ENCODE peak calls at places on chromosomes 3 and 15, in four cellular contexts. One of them, this sample, is unnamed.

GRCh38 chr3:126748701-126749546 is 44.9 kb downstream of the CHCHD6 start:
- DNase-seq in H4: no peak
- DNase-seq in GM04503: no peak
- DNase-seq in NCI-H460: no peak
- DNase-seq in this sample: no peak

GRCh38 chr3:45365060-45365459 is 23.3 kb upstream of the LARS2 start:
- DNase-seq in H4: no peak
- DNase-seq in NCI-H460: no peak
- DNase-seq in GM04503: no peak
- DNase-seq in this sample: no peak

GRCh38 chr3:145188079-145188785 is 972.8 kb downstream of the PLOD2 start:
- DNase-seq in GM04503: no peak
- DNase-seq in H4: no peak
- DNase-seq in NCI-H460: no peak
- DNase-seq in this sample: no peak

GRCh38 chr15:74179101-74179841 is 5.8 kb downstream of the ISLR start:
- DNase-seq in NCI-H460: no peak
- DNase-seq in GM04503: peak
- DNase-seq in H4: peak
- DNase-seq in this sample: no peak

GRCh38 chr3:46353090-46353489 is 821 bp upstream of the CCR2 start:
- DNase-seq in NCI-H460: no peak
- DNase-seq in H4: no peak
- DNase-seq in GM04503: no peak
- DNase-seq in this sample: no peak

GRCh38 chr3:89280822-89281365 is 173.5 kb downstream of the EPHA3 start:
- DNase-seq in GM04503: no peak
- DNase-seq in NCI-H460: no peak
- DNase-seq in H4: no peak
- DNase-seq in this sample: no peak

GRCh38 chr3:24853685-24854341 is 359.2 kb upstream of the THRB start:
- DNase-seq in GM04503: no peak
- DNase-seq in NCI-H460: no peak
- DNase-seq in H4: no peak
- DNase-seq in this sample: no peak

GRCh38 chr15:83928392-83928734 is 274.4 kb downstream of the ADAMTSL3 start:
- DNase-seq in H4: no peak
- DNase-seq in NCI-H460: no peak
- DNase-seq in GM04503: no peak
- DNase-seq in this sample: no peak

GRCh38 chr15:57340673-57341259 is 35.5 kb upstream of the CGNL1 start:
- DNase-seq in GM04503: no peak
- DNase-seq in NCI-H460: peak
- DNase-seq in H4: peak
- DNase-seq in this sample: no peak

GRCh38 chr3:42730294-42730693 is 27.7 kb upstream of the HHATL start:
- DNase-seq in GM04503: no peak
- DNase-seq in NCI-H460: no peak
- DNase-seq in H4: no peak
- DNase-seq in this sample: no peak

GRCh38 chr3:118987466-118987865 is 47.2 kb downstream of the IGSF11 start:
- DNase-seq in NCI-H460: no peak
- DNase-seq in GM04503: peak
- DNase-seq in H4: peak
- DNase-seq in this sample: no peak

GRCh38 chr3:196220587-196220986 is 4.3 kb downstream of the SLC51A start:
- DNase-seq in H4: no peak
- DNase-seq in NCI-H460: no peak
- DNase-seq in GM04503: no peak
- DNase-seq in this sample: no peak

GRCh38 chr3:125194849-125195601 is 17.5 kb downstream of the SLC12A8 start:
- DNase-seq in NCI-H460: no peak
- DNase-seq in H4: peak
- DNase-seq in GM04503: peak
- DNase-seq in this sample: no peak

GRCh38 chr3:177960722-177961121 is 575.5 kb upstream of the KCNMB2 start:
- DNase-seq in GM04503: no peak
- DNase-seq in NCI-H460: no peak
- DNase-seq in H4: no peak
- DNase-seq in this sample: no peak

GRCh38 chr15:53513431-53513830 is 246.0 kb downstream of the WDR72 start:
- DNase-seq in NCI-H460: no peak
- DNase-seq in GM04503: no peak
- DNase-seq in H4: no peak
- DNase-seq in this sample: no peak

GRCh38 chr3:41683666-41684350 is 278.1 kb downstream of the ULK4 start:
- DNase-seq in NCI-H460: no peak
- DNase-seq in H4: no peak
- DNase-seq in GM04503: no peak
- DNase-seq in this sample: no peak

GRCh38 chr3:177640319-177640997 is 443.2 kb upstream of the TBL1XR1 start:
- DNase-seq in NCI-H460: no peak
- DNase-seq in H4: no peak
- DNase-seq in GM04503: no peak
- DNase-seq in this sample: no peak

GRCh38 chr3:129162729-129163579 is 2.1 kb upstream of the ISY1 start:
- DNase-seq in GM04503: no peak
- DNase-seq in NCI-H460: no peak
- DNase-seq in H4: no peak
- DNase-seq in this sample: no peak

GRCh38 chr3:46519952-46520351 is 22.2 kb downstream of the RTP3 start:
- DNase-seq in H4: no peak
- DNase-seq in GM04503: no peak
- DNase-seq in NCI-H460: no peak
- DNase-seq in this sample: no peak

GRCh38 chr3:113663324-113663750 is 33.1 kb downstream of the USF3 start:
- DNase-seq in H4: no peak
- DNase-seq in NCI-H460: no peak
- DNase-seq in GM04503: no peak
- DNase-seq in this sample: no peak

GRCh38 chr3:164478323-164478722 is 600.0 kb downstream of the SI start:
- DNase-seq in GM04503: no peak
- DNase-seq in H4: no peak
- DNase-seq in NCI-H460: no peak
- DNase-seq in this sample: no peak

GRCh38 chr3:152969557-152970300 is 134.8 kb downstream of the P2RY1 start:
- DNase-seq in NCI-H460: peak
- DNase-seq in GM04503: peak
- DNase-seq in H4: no peak
- DNase-seq in this sample: no peak

GRCh38 chr15:90336705-90337141 is 15.4 kb upstream of the ZNF774 start:
- DNase-seq in H4: no peak
- DNase-seq in GM04503: peak
- DNase-seq in NCI-H460: no peak
- DNase-seq in this sample: no peak

GRCh38 chr15:46848704-46849103 is 868.6 kb upstream of the SEMA6D start:
- DNase-seq in H4: peak
- DNase-seq in NCI-H460: peak
- DNase-seq in GM04503: peak
- DNase-seq in this sample: no peak

GRCh38 chr15:54127574-54127973 is 149.3 kb downstream of the UNC13C start:
- DNase-seq in GM04503: no peak
- DNase-seq in H4: no peak
- DNase-seq in NCI-H460: no peak
- DNase-seq in this sample: no peak

GRCh38 chr3:143035466-143036214 is 34.3 kb downstream of the U2SURP start:
- DNase-seq in GM04503: peak
- DNase-seq in H4: no peak
- DNase-seq in NCI-H460: no peak
- DNase-seq in this sample: no peak

GRCh38 chr3:45145223-45145622 is 955 bp downstream of the CDCP1 start:
- DNase-seq in H4: no peak
- DNase-seq in GM04503: no peak
- DNase-seq in NCI-H460: no peak
- DNase-seq in this sample: no peak

GRCh38 chr3:51371943-51372557 is 13.0 kb upstream of the MANF start:
- DNase-seq in NCI-H460: peak
- DNase-seq in GM04503: no peak
- DNase-seq in H4: peak
- DNase-seq in this sample: peak

GRCh38 chr3:127488141-127488672 is 102.3 kb downstream of the TPRA1 start:
- DNase-seq in NCI-H460: no peak
- DNase-seq in H4: no peak
- DNase-seq in GM04503: no peak
- DNase-seq in this sample: no peak

GRCh38 chr3:54343495-54343894 is 221.1 kb downstream of the CACNA2D3 start:
- DNase-seq in NCI-H460: no peak
- DNase-seq in GM04503: no peak
- DNase-seq in H4: no peak
- DNase-seq in this sample: no peak

GRCh38 chr15:80308002-80308401 is 56.0 kb upstream of the CTXND1 start:
- DNase-seq in NCI-H460: no peak
- DNase-seq in GM04503: no peak
- DNase-seq in H4: no peak
- DNase-seq in this sample: no peak

GRCh38 chr3:99503350-99503749 is 135.0 kb upstream of the COL8A1 start:
- DNase-seq in H4: peak
- DNase-seq in GM04503: no peak
- DNase-seq in NCI-H460: no peak
- DNase-seq in this sample: no peak

GRCh38 chr3:12722205-12722604 is 36.9 kb downstream of the TMEM40 start:
- DNase-seq in H4: no peak
- DNase-seq in NCI-H460: no peak
- DNase-seq in GM04503: no peak
- DNase-seq in this sample: no peak

GRCh38 chr15:33309602-33310276 is 1.0 kb upstream of the RYR3 start:
- DNase-seq in GM04503: no peak
- DNase-seq in NCI-H460: no peak
- DNase-seq in H4: peak
- DNase-seq in this sample: no peak